ENCODE peak calls at places on chromosomes 4 and X, in four cellular contexts. X is tibial nerve, K is AG04450, U is pons. M is an unnamed sample.

GRCh38 chr4:184583738-184584502 is 65.3 kb downstream of the CASP3 start:
- DNase-seq in X (no peak), K (no peak), U (no peak), M (no peak)

GRCh38 chr4:60682901-60683300 is 517.2 kb upstream of the ADGRL3 start:
- DNase-seq in X (no peak), K (peak; percentile 4), U (no peak), M (peak; percentile 41)

GRCh38 chr4:7007142-7007907 is 35.8 kb upstream of the TADA2B start:
- DNase-seq in X (no peak), K (no peak), U (no peak), M (no peak)

GRCh38 chr4:80948995-80949394 is 81.5 kb upstream of the BMP3 start:
- DNase-seq in X (no peak), K (no peak), U (no peak), M (no peak)

GRCh38 chr4:185011408-185011807 is 6.9 kb upstream of the HELT start:
- DNase-seq in X (no peak), K (no peak), U (no peak), M (no peak)

GRCh38 chrX:24025741-24026402 is 1.1 kb downstream of the KLHL15 start:
- DNase-seq in X (peak; percentile 14), K (peak; percentile 16), U (peak; percentile 37), M (peak; percentile 49)

GRCh38 chrX:119899125-119899524 is 3.4 kb downstream of the AKAP14 start:
- DNase-seq in X (no peak), K (no peak), U (peak; percentile 22), M (no peak)

GRCh38 chrX:72308566-72309296 is 3.0 kb upstream of the CITED1 start:
- DNase-seq in X (peak; percentile 13), K (peak; percentile 13), U (peak; percentile 19), M (no peak)